ENCODE peak calls at places on chromosomes 16 and 17, in ten cellular contexts. K is transverse colon; X is fibroblast of the aortic adventitia; T is kidney epithelial cell; S is RWPE1; N is CD8-positive, alpha-beta T cell; R is AG04449; P is A673; H is neural crest cell; O is GM06990. U is an unnamed sample.

GRCh38 chr16:25481636-25482035 is 210.1 kb upstream of the HS3ST4 start:
- DNase-seq in K (no peak), X (no peak), T (peak), S (no peak), N (no peak), R (no peak), P (no peak), H (no peak), O (no peak), U (no peak)

GRCh38 chr16:84718-85452 is 6.9 kb downstream of the MPG start:
- DNase-seq in K (peak), X (peak), T (peak), S (peak), N (no peak), R (peak), P (no peak), H (no peak), O (peak), U (no peak)

GRCh38 chr16:22232277-22233049 is 26.4 kb downstream of the EEF2K start:
- DNase-seq in K (peak), X (no peak), T (peak), S (peak), N (no peak), R (no peak), P (no peak), H (no peak), O (no peak), U (no peak)

GRCh38 chr17:58575511-58575910 is 61.1 kb upstream of the MTMR4 start:
- DNase-seq in K (no peak), X (peak), T (no peak), S (peak), N (no peak), R (peak), P (no peak), H (no peak), O (no peak), U (no peak)

GRCh38 chr17:364766-365165 is 12.2 kb upstream of the RPH3AL start:
- DNase-seq in K (no peak), X (no peak), T (no peak), S (no peak), N (no peak), R (no peak), P (no peak), H (no peak), O (no peak), U (no peak)

GRCh38 chr16:10168258-10168657 is 14.0 kb downstream of the GRIN2A start:
- DNase-seq in K (no peak), X (peak), T (no peak), S (no peak), N (no peak), R (no peak), P (no peak), H (no peak), O (no peak), U (no peak)

GRCh38 chr16:23514381-23515152 is 4.3 kb upstream of the GGA2 start:
- DNase-seq in K (no peak), X (no peak), T (no peak), S (no peak), N (no peak), R (no peak), P (no peak), H (no peak), O (no peak), U (no peak)

GRCh38 chr17:63833741-63834373 is 6.4 kb upstream of the FTSJ3 start:
- DNase-seq in K (no peak), X (no peak), T (no peak), S (no peak), N (no peak), R (no peak), P (no peak), H (no peak), O (no peak), U (no peak)

GRCh38 chr17:30235386-30236296 is at the start of gene SLC6A4:
- DNase-seq in K (no peak), X (peak), T (no peak), S (no peak), N (no peak), R (no peak), P (peak), H (no peak), O (no peak), U (no peak)

GRCh38 chr16:24035127-24035842 is 199.5 kb downstream of the PRKCB start:
- DNase-seq in K (peak), X (no peak), T (no peak), S (no peak), N (no peak), R (no peak), P (no peak), H (no peak), O (no peak), U (no peak)

GRCh38 chr16:89256651-89257254 is 39.2 kb downstream of the ZNF778 start:
- DNase-seq in K (peak), X (peak), T (no peak), S (peak), N (peak), R (no peak), P (peak), H (no peak), O (no peak), U (no peak)

GRCh38 chr17:82949984-82950383 is 110.2 kb upstream of the ZNF750 start:
- DNase-seq in K (no peak), X (no peak), T (no peak), S (no peak), N (no peak), R (no peak), P (no peak), H (no peak), O (no peak), U (no peak)

GRCh38 chr16:68479271-68479670 is 31.0 kb upstream of the SMPD3 start:
- DNase-seq in K (no peak), X (no peak), T (no peak), S (no peak), N (no peak), R (no peak), P (no peak), H (no peak), O (no peak), U (no peak)

GRCh38 chr17:82004485-82005455 is 17.9 kb downstream of the CENPX start:
- DNase-seq in K (no peak), X (no peak), T (no peak), S (no peak), N (no peak), R (no peak), P (no peak), H (no peak), O (no peak), U (no peak)

GRCh38 chr16:56362057-56362655 is 63.2 kb downstream of the AMFR start:
- DNase-seq in K (no peak), X (no peak), T (no peak), S (no peak), N (no peak), R (no peak), P (no peak), H (no peak), O (no peak), U (no peak)

GRCh38 chr16:4836727-4837126 is 10.4 kb downstream of the GLYR1 start:
- DNase-seq in K (no peak), X (no peak), T (no peak), S (no peak), N (no peak), R (no peak), P (no peak), H (no peak), O (no peak), U (no peak)

GRCh38 chr17:9768381-9768934 is 22.9 kb downstream of the DHRS7C start:
- DNase-seq in K (no peak), X (peak), T (no peak), S (peak), N (no peak), R (no peak), P (peak), H (peak), O (no peak), U (no peak)

GRCh38 chr17:82973456-82974135 is 105.8 kb upstream of the METRNL start:
- DNase-seq in K (no peak), X (no peak), T (no peak), S (no peak), N (no peak), R (no peak), P (no peak), H (no peak), O (no peak), U (no peak)

GRCh38 chr16:30065943-30066881 is 652 bp downstream of the ALDOA start:
- DNase-seq in K (peak), X (peak), T (no peak), S (peak), N (no peak), R (no peak), P (no peak), H (no peak), O (no peak), U (no peak)

GRCh38 chr16:88634994-88635670 is 3.2 kb upstream of the IL17C start:
- DNase-seq in K (no peak), X (no peak), T (no peak), S (no peak), N (no peak), R (no peak), P (no peak), H (no peak), O (no peak), U (no peak)

GRCh38 chr16:4218202-4218601 is 23.7 kb downstream of the SRL start:
- DNase-seq in K (no peak), X (no peak), T (no peak), S (no peak), N (no peak), R (no peak), P (no peak), H (no peak), O (no peak), U (no peak)

GRCh38 chr17:77164483-77165030 is 23.8 kb downstream of the SEC14L1 start:
- DNase-seq in K (no peak), X (no peak), T (no peak), S (no peak), N (no peak), R (no peak), P (no peak), H (no peak), O (no peak), U (no peak)

GRCh38 chr17:28547096-28547622 is 5.3 kb downstream of the UNC119 start:
- DNase-seq in K (no peak), X (no peak), T (no peak), S (no peak), N (no peak), R (no peak), P (no peak), H (no peak), O (no peak), U (no peak)

GRCh38 chr17:28549274-28550132 is 2.9 kb downstream of the UNC119 start:
- DNase-seq in K (no peak), X (no peak), T (no peak), S (no peak), N (peak), R (no peak), P (no peak), H (no peak), O (peak), U (no peak)

GRCh38 chr17:28547623-28548416 is 4.6 kb downstream of the UNC119 start:
- DNase-seq in K (peak), X (peak), T (no peak), S (peak), N (peak), R (no peak), P (peak), H (peak), O (peak), U (peak)

GRCh38 chr17:28550858-28551257 is 1.6 kb downstream of the UNC119 start:
- DNase-seq in K (no peak), X (no peak), T (no peak), S (no peak), N (no peak), R (no peak), P (no peak), H (no peak), O (no peak), U (no peak)

GRCh38 chr17:28548417-28549130 is 3.9 kb downstream of the UNC119 start:
- DNase-seq in K (no peak), X (no peak), T (no peak), S (no peak), N (no peak), R (no peak), P (no peak), H (no peak), O (no peak), U (no peak)
- TF ChIP-seq CTCF in K (no peak), X (no peak), T (no peak), S (no peak), N (no peak), R (no peak), P (peak), H (no peak), O (no peak), U (no peak)

DNA sequence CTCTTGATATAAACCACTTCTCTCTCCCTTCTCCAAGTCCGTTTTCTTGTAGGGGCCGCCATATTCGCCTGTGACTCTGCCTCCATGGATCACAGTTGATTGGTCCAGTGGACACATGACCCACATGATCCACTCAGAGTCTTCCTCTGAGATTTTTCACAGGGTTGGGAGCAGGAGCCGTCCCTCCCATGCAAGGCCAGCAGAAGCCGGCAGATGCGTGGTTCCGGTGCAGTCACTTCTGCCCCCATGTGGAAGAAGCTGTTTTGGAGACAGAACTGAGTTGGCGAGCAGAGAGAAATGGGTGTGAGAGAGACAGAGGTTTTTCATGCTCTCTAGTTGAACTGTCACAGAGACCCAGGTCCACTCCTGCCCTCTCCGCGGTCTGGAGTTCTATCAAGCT is 83.3 kb downstream of the C16orf95 start:
- DNase-seq in K (no peak), X (peak), T (no peak), S (no peak), N (no peak), R (no peak), P (no peak), H (no peak), O (no peak), U (no peak)
- TF ChIP-seq CTCF in K (no peak), X (peak), T (peak), S (no peak), N (no peak), R (peak), P (peak), H (no peak), O (no peak), U (peak)

DNA sequence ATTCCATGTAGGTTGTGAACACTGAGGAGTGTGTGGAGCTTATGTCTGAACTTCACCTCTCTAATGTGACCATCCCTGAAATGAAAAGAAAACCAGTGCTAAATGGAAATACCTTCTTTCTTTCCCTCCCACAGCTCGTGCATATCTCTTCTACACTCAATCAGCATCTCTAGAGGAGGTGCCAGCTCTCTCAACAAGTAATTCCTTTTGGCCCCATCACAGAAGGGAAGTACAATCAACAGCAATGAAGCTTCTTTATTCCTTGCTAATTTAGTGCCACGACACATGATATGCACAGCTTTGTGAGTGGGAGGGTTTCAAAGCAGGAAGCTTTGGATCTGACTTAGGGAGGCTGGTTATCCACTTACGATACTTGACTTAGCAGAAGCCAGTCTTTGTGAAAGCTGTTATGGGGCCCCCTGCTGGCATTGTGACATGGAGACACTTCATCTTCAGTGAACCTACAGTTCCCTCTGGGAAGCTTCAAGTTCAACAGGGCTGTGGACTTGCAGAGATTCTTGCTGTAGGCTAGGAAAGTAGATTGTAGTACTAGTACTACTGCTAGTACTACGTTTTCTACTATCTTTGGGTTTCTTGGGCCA is 81.0 kb downstream of the TMEM100 start:
- DNase-seq in K (peak), X (peak), T (peak), S (no peak), N (no peak), R (peak), P (peak), H (peak), O (no peak), U (peak)
- TF ChIP-seq CTCF in K (peak), X (peak), T (peak), S (no peak), N (no peak), R (peak), P (peak), H (peak), O (peak), U (peak)

DNA sequence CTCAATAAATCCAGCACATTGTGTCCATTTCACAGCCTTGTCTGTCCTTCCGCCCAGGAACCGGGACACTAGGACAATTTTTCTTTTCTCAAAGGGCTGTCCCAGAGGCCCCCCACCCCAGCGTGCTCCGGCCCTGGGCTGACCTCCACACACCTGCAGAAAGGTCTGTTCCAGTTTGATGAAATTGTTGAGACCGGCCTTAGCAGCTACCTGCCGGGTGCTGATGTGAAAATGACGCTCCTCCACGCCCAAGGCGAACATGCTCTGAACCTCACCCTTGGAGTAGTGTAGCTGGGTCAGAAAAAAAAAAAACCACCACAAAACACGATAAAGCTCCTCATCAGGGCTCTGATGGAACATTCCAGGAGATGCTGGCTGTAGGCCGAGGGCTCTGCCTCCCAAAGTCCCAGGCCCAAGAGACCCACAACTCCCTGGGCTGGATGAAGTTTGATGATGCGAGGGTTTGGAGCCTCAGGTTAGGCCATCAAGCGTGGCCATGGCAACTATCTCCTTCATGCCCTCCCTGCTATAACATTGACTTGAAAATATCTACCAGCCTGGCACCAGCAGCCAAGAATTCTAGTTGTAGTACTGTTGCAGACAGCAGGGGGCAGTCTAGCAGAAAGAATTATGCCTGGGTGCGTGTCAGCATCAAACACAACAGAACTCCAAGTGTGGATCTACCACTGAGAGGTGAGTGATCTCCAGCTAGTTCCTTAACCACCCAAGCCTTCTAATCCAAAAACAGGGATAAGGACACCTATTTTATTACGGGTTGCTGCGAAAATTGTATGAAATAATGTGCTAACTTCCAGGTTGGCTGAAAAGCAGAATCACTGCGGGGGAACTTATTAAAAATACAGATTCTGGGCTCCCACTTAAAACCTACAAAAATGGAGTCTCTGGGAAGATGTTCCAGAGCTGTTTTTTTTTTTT is 62.1 kb downstream of the RMI2 start:
- DNase-seq in K (peak), X (peak), T (no peak), S (peak), N (peak), R (no peak), P (peak), H (peak), O (peak), U (peak)
- TF ChIP-seq CTCF in K (peak), X (peak), T (peak), S (peak), N (peak), R (peak), P (peak), H (peak), O (peak), U (peak)